ENCODE peak calls at places on chromosomes 11 and 22, in nine cellular contexts. U is GDM1; M is NCI-H1930; G is HT-29; P is naive thymus-derived CD4-positive, alpha-beta T cell; W is osteoblast; H is heart right ventricle; T is stomach; S is Ammon's horn. X is an unnamed sample.

GRCh38 chr11:131692961-131693360 is 322.5 kb downstream of the NTM start:
- DNase-seq in P (no peak), W (peak; percentile 44), S (no peak), M (no peak), H (no peak), T (no peak), U (no peak), G (no peak), X (no peak)

GRCh38 chr11:61637287-61637686 is 42.9 kb upstream of the DAGLA start:
- DNase-seq in S (no peak), G (no peak), T (no peak), W (no peak), H (no peak), P (no peak), M (no peak), U (no peak), X (no peak)

GRCh38 chr11:47161134-47161854 is 15.4 kb downstream of the ARFGAP2 start:
- DNase-seq in S (peak; percentile 81), H (peak; percentile 45), P (peak; percentile 67), U (peak; percentile 39), G (peak; percentile 80), M (peak; percentile 46), T (peak; percentile 71), W (peak; percentile 98), X (no peak)

GRCh38 chr11:59426361-59427067 is at the start of gene OR5A2:
- DNase-seq in S (no peak), P (no peak), H (no peak), U (no peak), W (peak; percentile 4), G (no peak), M (no peak), T (no peak), X (no peak)

GRCh38 chr11:58788355-58789023 is 56.0 kb downstream of the GLYATL2 start:
- DNase-seq in W (peak; percentile 37), T (peak; percentile 66), S (peak; percentile 66), M (peak; percentile 12), U (peak; percentile 29), G (peak; percentile 79), H (no peak), P (peak; percentile 74), X (peak; percentile 56)

GRCh38 chr11:114082767-114083181 is 23.3 kb downstream of the ZBTB16 start:
- DNase-seq in G (no peak), S (no peak), H (peak; percentile 51), W (no peak), P (no peak), U (peak; percentile 96), M (no peak), T (no peak), X (peak; percentile 50)

GRCh38 chr11:117315285-117316196 is 515 bp downstream of the BACE1 start:
- DNase-seq in P (no peak), T (no peak), W (peak; percentile 85), S (no peak), U (no peak), H (no peak), M (no peak), G (peak; percentile 16), X (no peak)

GRCh38 chr11:11641581-11641980 is 19.8 kb upstream of the GALNT18 start:
- DNase-seq in H (no peak), M (no peak), P (no peak), T (no peak), G (no peak), U (no peak), S (peak; percentile 45), W (no peak), X (no peak)

GRCh38 chr22:46972256-46972655 is 209.8 kb downstream of the TBC1D22A start:
- DNase-seq in T (no peak), P (no peak), M (no peak), U (no peak), H (no peak), S (no peak), W (peak; percentile 65), G (no peak), X (no peak)

GRCh38 chr11:75384438-75385080 is 14.8 kb upstream of the RPS3 start:
- DNase-seq in W (peak; percentile 95), T (peak; percentile 86), H (peak; percentile 86), G (peak; percentile 92), S (peak; percentile 87), M (no peak), U (peak; percentile 61), P (peak; percentile 77), X (peak; percentile 54)

GRCh38 chr22:46001046-46001425 is 24.1 kb upstream of the WNT7B start:
- DNase-seq in M (no peak), G (no peak), P (no peak), T (no peak), W (peak; percentile 82), U (no peak), H (no peak), S (no peak), X (no peak)

GRCh38 chr11:63404536-63404935 is 35.0 kb downstream of the SLC22A9 start:
- DNase-seq in G (no peak), P (no peak), M (no peak), U (no peak), T (no peak), S (no peak), H (no peak), W (no peak), X (no peak)

GRCh38 chr11:96199563-96200025 is 143.4 kb downstream of the MAML2 start:
- DNase-seq in P (no peak), W (no peak), M (no peak), H (no peak), U (no peak), T (no peak), G (peak; percentile 54), S (no peak), X (no peak)

GRCh38 chr22:26669060-26669481 is 11.7 kb downstream of the MIAT start:
- DNase-seq in U (peak; percentile 13), H (no peak), T (no peak), P (no peak), M (no peak), W (peak; percentile 92), G (peak; percentile 43), S (no peak), X (peak; percentile 59)

GRCh38 chr11:19370100-19370861 is 129.5 kb upstream of the E2F8 start:
- DNase-seq in M (no peak), U (no peak), G (peak; percentile 35), S (no peak), W (no peak), T (no peak), P (no peak), H (no peak), X (no peak)

GRCh38 chr22:26579331-26579886 is 10.5 kb downstream of the TPST2 start:
- DNase-seq in U (peak; percentile 79), H (peak; percentile 25), T (peak; percentile 35), S (peak; percentile 34), G (no peak), M (no peak), W (no peak), P (peak; percentile 50), X (peak; percentile 84)

GRCh38 chr11:66909181-66909580 is 49.0 kb downstream of the PC start:
- DNase-seq in W (no peak), P (no peak), H (no peak), U (no peak), M (no peak), T (no peak), G (no peak), S (no peak), X (no peak)

GRCh38 chr22:29936186-29936585 is 53.2 kb downstream of the MTMR3 start:
- DNase-seq in P (no peak), M (no peak), H (no peak), U (no peak), G (peak; percentile 4), W (no peak), S (no peak), T (no peak), X (no peak)

GRCh38 chr11:35099278-35100018 is 39.5 kb upstream of the CD44 start:
- DNase-seq in M (no peak), T (no peak), W (no peak), U (no peak), S (no peak), P (no peak), G (no peak), H (no peak), X (no peak)

GRCh38 chr11:45859661-45860140 is 12.4 kb downstream of the CRY2 start:
- DNase-seq in P (no peak), M (no peak), U (no peak), S (peak; percentile 86), T (peak; percentile 95), G (no peak), H (peak; percentile 93), W (peak; percentile 98), X (no peak)

GRCh38 chr11:29161216-29161615 is 855.6 kb downstream of the KCNA4 start:
- DNase-seq in S (no peak), M (no peak), H (no peak), T (no peak), W (no peak), P (no peak), G (no peak), U (no peak), X (no peak)

X was measured in Jurkat, Clone E6-1.